ENCODE peak calls at places on chromosomes 11 and 22, in four cellular contexts. H, M, U and D are unnamed samples.

GRCh38 chr11:119373917-119374631 is 7.4 kb downstream of the USP2 start:
- DNase-seq in U (no peak), H (peak), M (peak), D (peak)

GRCh38 chr11:59992420-59992819 is 24.6 kb upstream of the OOSP4B start:
- DNase-seq in U (no peak), H (no peak), M (no peak), D (no peak)

GRCh38 chr11:33857924-33858323 is 34.0 kb downstream of the LMO2 start:
- DNase-seq in M (peak), U (peak), H (peak), D (peak)

GRCh38 chr11:76776472-76776871 is 6.7 kb upstream of the TSKU start:
- DNase-seq in U (no peak), H (no peak), M (no peak), D (no peak)

GRCh38 chr11:1197431-1197885 is 25.4 kb upstream of the MUC5B start:
- DNase-seq in U (no peak), M (no peak), H (no peak), D (no peak)

GRCh38 chr22:23113067-23113846 is 28.5 kb downstream of the RSPH14 start:
- DNase-seq in H (no peak), U (no peak), M (no peak), D (no peak)

GRCh38 chr11:132264616-132265015 is 894.2 kb downstream of the NTM start:
- DNase-seq in U (no peak), H (no peak), M (no peak), D (no peak)

GRCh38 chr11:24386551-24387404 is 110.1 kb upstream of the LUZP2 start:
- DNase-seq in M (peak), H (peak), U (no peak), D (peak)

GRCh38 chr11:122655527-122656072 is at the start of gene UBASH3B:
- DNase-seq in M (peak), U (no peak), H (peak), D (peak)

GRCh38 chr22:42696331-42696967 is 24.2 kb downstream of the A4GALT start:
- DNase-seq in H (no peak), U (no peak), M (no peak), D (no peak)

GRCh38 chr11:76236092-76237026 is 30.1 kb upstream of the WNT11 start:
- DNase-seq in M (peak), U (no peak), H (peak), D (peak)

GRCh38 chr22:46104881-46105493 is 45.3 kb upstream of the PPARA start:
- DNase-seq in M (no peak), U (no peak), H (no peak), D (no peak)

GRCh38 chr11:116078101-116078561 is 573.9 kb upstream of the CADM1 start:
- DNase-seq in M (peak), H (peak), U (no peak), D (peak)

GRCh38 chr11:77159937-77160495 is 32.0 kb downstream of the MYO7A start:
- DNase-seq in H (no peak), U (no peak), M (no peak), D (no peak)

GRCh38 chr11:120186799-120187591 is 23.8 kb upstream of the OAF start:
- DNase-seq in U (no peak), H (no peak), M (no peak), D (no peak)

GRCh38 chr11:130112071-130112830 is 42.6 kb downstream of the APLP2 start:
- DNase-seq in U (no peak), M (no peak), H (no peak), D (no peak)

GRCh38 chr11:22635689-22636088 is 10.1 kb upstream of the FANCF start:
- DNase-seq in U (no peak), M (no peak), H (no peak), D (no peak)

GRCh38 chr11:66625041-66625751 is 8.8 kb downstream of the RBM14 start:
- DNase-seq in U (no peak), M (no peak), H (no peak), D (no peak)

GRCh38 chr11:44398266-44399045 is 88.5 kb upstream of the ALX4 start:
- DNase-seq in M (no peak), H (no peak), U (no peak), D (no peak)

GRCh38 chr11:132251095-132251494 is 880.7 kb downstream of the NTM start:
- DNase-seq in U (no peak), H (no peak), M (peak), D (no peak)

GRCh38 chr22:36223504-36223903 is 15.8 kb downstream of the APOL2 start:
- DNase-seq in U (no peak), H (no peak), M (no peak), D (no peak)

GRCh38 chr22:46956498-46957215 is 194.2 kb downstream of the TBC1D22A start:
- DNase-seq in M (no peak), U (no peak), H (no peak), D (no peak)

GRCh38 chr11:6627762-6628241 is 8.6 kb upstream of the TPP1 start:
- DNase-seq in U (no peak), M (no peak), H (no peak), D (no peak)

GRCh38 chr22:40855104-40855959 is 1.1 kb downstream of the ST13 start:
- DNase-seq in H (no peak), M (no peak), U (peak), D (no peak)

GRCh38 chr11:117823941-117824420 is 563 bp downstream of the FXYD2 start:
- DNase-seq in M (no peak), U (no peak), H (no peak), D (no peak)

GRCh38 chr11:62615521-62615920 is 2.5 kb downstream of the ROM1 start:
- DNase-seq in U (no peak), H (no peak), M (no peak), D (no peak)

GRCh38 chr11:101907826-101908225 is 7.0 kb upstream of the CEP126 start:
- DNase-seq in H (no peak), U (no peak), M (no peak), D (no peak)

GRCh38 chr22:41288245-41288946 is 2.4 kb upstream of the RANGAP1 start:
- DNase-seq in H (no peak), M (peak), U (no peak), D (no peak)